ENCODE peak calls at places on chromosome 3, in nine cellular contexts. One of them, this sample, is unnamed.

GRCh38 chr3:62174116-62174515 is 199.2 kb downstream of the FEZF2 start:
- DNase-seq in neuronal stem cell: no peak
- DNase-seq in mesendoderm: no peak
- DNase-seq in colonic mucosa: no peak
- DNase-seq in neural progenitor cell: no peak
- DNase-seq in kidney: no peak
- DNase-seq in mammary epithelial cell: no peak
- DNase-seq in MM.1S: no peak
- DNase-seq in HepG2: no peak
- DNase-seq in this sample: no peak

GRCh38 chr3:184685646-184686045 is 26.2 kb downstream of the MAGEF1 start:
- DNase-seq in neuronal stem cell: peak
- DNase-seq in mesendoderm: peak
- DNase-seq in colonic mucosa: no peak
- DNase-seq in neural progenitor cell: peak
- DNase-seq in kidney: no peak
- DNase-seq in mammary epithelial cell: no peak
- DNase-seq in MM.1S: no peak
- DNase-seq in HepG2: no peak
- DNase-seq in this sample: peak

GRCh38 chr3:126621627-126622345 is 33.1 kb downstream of the TXNRD3 start:
- DNase-seq in neuronal stem cell: no peak
- DNase-seq in mesendoderm: peak
- DNase-seq in colonic mucosa: no peak
- DNase-seq in neural progenitor cell: no peak
- DNase-seq in kidney: no peak
- DNase-seq in mammary epithelial cell: peak
- DNase-seq in MM.1S: no peak
- DNase-seq in HepG2: no peak
- DNase-seq in this sample: no peak

GRCh38 chr3:100033814-100034490 is 80.3 kb downstream of the FILIP1L start:
- DNase-seq in neuronal stem cell: no peak
- DNase-seq in mesendoderm: no peak
- DNase-seq in colonic mucosa: no peak
- DNase-seq in neural progenitor cell: no peak
- DNase-seq in kidney: no peak
- DNase-seq in mammary epithelial cell: no peak
- DNase-seq in MM.1S: no peak
- DNase-seq in HepG2: peak
- DNase-seq in this sample: no peak

GRCh38 chr3:144683065-144683464 is 711.4 kb downstream of the DIPK2A start:
- DNase-seq in neuronal stem cell: no peak
- DNase-seq in mesendoderm: no peak
- DNase-seq in colonic mucosa: no peak
- DNase-seq in neural progenitor cell: no peak
- DNase-seq in kidney: no peak
- DNase-seq in mammary epithelial cell: no peak
- DNase-seq in MM.1S: no peak
- DNase-seq in HepG2: no peak
- DNase-seq in this sample: no peak

GRCh38 chr3:196179380-196180308 is 31.6 kb downstream of the ZDHHC19 start:
- DNase-seq in neuronal stem cell: no peak
- DNase-seq in mesendoderm: peak
- DNase-seq in colonic mucosa: no peak
- DNase-seq in neural progenitor cell: peak
- DNase-seq in kidney: peak
- DNase-seq in mammary epithelial cell: peak
- DNase-seq in MM.1S: no peak
- DNase-seq in HepG2: no peak
- DNase-seq in this sample: peak

GRCh38 chr3:22245817-22246583 is 495.0 kb upstream of the ZNF385D start:
- DNase-seq in neuronal stem cell: no peak
- DNase-seq in mesendoderm: no peak
- DNase-seq in colonic mucosa: no peak
- DNase-seq in neural progenitor cell: no peak
- DNase-seq in kidney: no peak
- DNase-seq in mammary epithelial cell: no peak
- DNase-seq in MM.1S: no peak
- DNase-seq in HepG2: no peak
- DNase-seq in this sample: no peak

GRCh38 chr3:147152476-147152875 is 253.9 kb downstream of the ZIC4 start:
- DNase-seq in neuronal stem cell: no peak
- DNase-seq in mesendoderm: peak
- DNase-seq in colonic mucosa: no peak
- DNase-seq in neural progenitor cell: no peak
- DNase-seq in kidney: no peak
- DNase-seq in mammary epithelial cell: no peak
- DNase-seq in MM.1S: no peak
- DNase-seq in HepG2: no peak
- DNase-seq in this sample: no peak

GRCh38 chr3:136955813-136956212 is 2.0 kb upstream of the IL20RB start:
- DNase-seq in neuronal stem cell: no peak
- DNase-seq in mesendoderm: no peak
- DNase-seq in colonic mucosa: peak
- DNase-seq in neural progenitor cell: no peak
- DNase-seq in kidney: no peak
- DNase-seq in mammary epithelial cell: peak
- DNase-seq in MM.1S: no peak
- DNase-seq in HepG2: peak
- DNase-seq in this sample: no peak

GRCh38 chr3:143352850-143353550 is 233.4 kb downstream of the CHST2 start:
- DNase-seq in neuronal stem cell: no peak
- DNase-seq in mesendoderm: peak
- DNase-seq in colonic mucosa: no peak
- DNase-seq in neural progenitor cell: peak
- DNase-seq in kidney: no peak
- DNase-seq in mammary epithelial cell: no peak
- DNase-seq in MM.1S: no peak
- DNase-seq in HepG2: no peak
- DNase-seq in this sample: peak

GRCh38 chr3:49469037-49469875 is 811 bp upstream of the DAG1 start:
- DNase-seq in neuronal stem cell: no peak
- DNase-seq in mesendoderm: peak
- DNase-seq in colonic mucosa: peak
- DNase-seq in neural progenitor cell: peak
- DNase-seq in kidney: peak
- DNase-seq in mammary epithelial cell: peak
- DNase-seq in MM.1S: no peak
- DNase-seq in HepG2: peak
- DNase-seq in this sample: peak

GRCh38 chr3:129424185-129424841 is 4.1 kb downstream of the EFCAB12 start:
- DNase-seq in neuronal stem cell: no peak
- DNase-seq in mesendoderm: peak
- DNase-seq in colonic mucosa: no peak
- DNase-seq in neural progenitor cell: no peak
- DNase-seq in kidney: no peak
- DNase-seq in mammary epithelial cell: peak
- DNase-seq in MM.1S: no peak
- DNase-seq in HepG2: peak
- DNase-seq in this sample: peak

GRCh38 chr3:197508051-197508451 is 47.7 kb downstream of the BDH1 start:
- DNase-seq in neuronal stem cell: no peak
- DNase-seq in mesendoderm: peak
- DNase-seq in colonic mucosa: no peak
- DNase-seq in neural progenitor cell: no peak
- DNase-seq in kidney: no peak
- DNase-seq in mammary epithelial cell: no peak
- DNase-seq in MM.1S: no peak
- DNase-seq in HepG2: no peak
- DNase-seq in this sample: no peak

GRCh38 chr3:123371859-123372767 is 76.8 kb downstream of the ADCY5 start:
- DNase-seq in neuronal stem cell: no peak
- DNase-seq in mesendoderm: no peak
- DNase-seq in colonic mucosa: no peak
- DNase-seq in neural progenitor cell: no peak
- DNase-seq in kidney: peak
- DNase-seq in mammary epithelial cell: no peak
- DNase-seq in MM.1S: no peak
- DNase-seq in HepG2: no peak
- DNase-seq in this sample: peak

GRCh38 chr3:123375014-123375940 is 73.6 kb downstream of the ADCY5 start:
- DNase-seq in neuronal stem cell: no peak
- DNase-seq in mesendoderm: peak
- DNase-seq in colonic mucosa: no peak
- DNase-seq in neural progenitor cell: peak
- DNase-seq in kidney: peak
- DNase-seq in mammary epithelial cell: no peak
- DNase-seq in MM.1S: no peak
- DNase-seq in HepG2: no peak
- DNase-seq in this sample: peak

GRCh38 chr3:123372789-123373534 is 75.9 kb downstream of the ADCY5 start:
- DNase-seq in neuronal stem cell: no peak
- DNase-seq in mesendoderm: no peak
- DNase-seq in colonic mucosa: no peak
- DNase-seq in neural progenitor cell: no peak
- DNase-seq in kidney: peak
- DNase-seq in mammary epithelial cell: no peak
- DNase-seq in MM.1S: no peak
- DNase-seq in HepG2: no peak
- DNase-seq in this sample: peak

GRCh38 chr3:123374016-123374415 is 74.9 kb downstream of the ADCY5 start:
- DNase-seq in neuronal stem cell: no peak
- DNase-seq in mesendoderm: no peak
- DNase-seq in colonic mucosa: no peak
- DNase-seq in neural progenitor cell: no peak
- DNase-seq in kidney: no peak
- DNase-seq in mammary epithelial cell: no peak
- DNase-seq in MM.1S: no peak
- DNase-seq in HepG2: no peak
- DNase-seq in this sample: peak

DNA sequence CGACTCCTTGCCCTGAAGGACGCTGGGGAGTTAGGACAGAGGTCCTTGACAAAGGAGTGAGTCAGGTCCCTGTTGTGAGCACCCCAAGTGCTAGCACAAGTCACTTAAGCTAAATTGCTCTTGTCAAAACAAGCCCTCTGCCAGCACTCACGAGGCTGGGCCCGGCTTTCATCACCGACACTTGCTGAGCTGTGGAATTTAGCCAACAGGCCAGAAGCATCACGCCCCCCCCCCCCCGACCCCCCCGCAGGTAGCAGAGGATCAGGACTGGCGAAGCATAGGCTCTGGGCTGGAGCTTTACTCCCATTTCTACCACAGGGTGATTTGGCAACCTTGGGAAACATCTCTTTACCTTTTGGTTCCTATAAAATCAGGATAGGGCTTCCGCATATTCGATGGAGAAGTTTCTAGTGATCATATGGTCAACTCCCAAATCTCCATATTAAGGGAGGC is 75.3 kb downstream of the ADCY5 start:
- DNase-seq in neuronal stem cell: no peak
- DNase-seq in mesendoderm: no peak
- DNase-seq in colonic mucosa: no peak
- DNase-seq in neural progenitor cell: no peak
- DNase-seq in kidney: peak
- DNase-seq in mammary epithelial cell: no peak
- DNase-seq in MM.1S: no peak
- DNase-seq in HepG2: no peak
- DNase-seq in this sample: peak
- H3K27ac ChIP-seq in neuronal stem cell: no peak
- H3K27ac ChIP-seq in mesendoderm: no peak
- H3K27ac ChIP-seq in colonic mucosa: no peak
- H3K27ac ChIP-seq in neural progenitor cell: no peak
- H3K27ac ChIP-seq in kidney: no peak
- H3K27ac ChIP-seq in mammary epithelial cell: no peak
- H3K27ac ChIP-seq in MM.1S: no peak
- H3K27ac ChIP-seq in HepG2: no peak
- H3K27ac ChIP-seq in this sample: no peak

GRCh38 chr3:134328846-134329245 is 45.4 kb downstream of the AMOTL2 start:
- DNase-seq in neuronal stem cell: no peak
- DNase-seq in mesendoderm: no peak
- DNase-seq in colonic mucosa: no peak
- DNase-seq in neural progenitor cell: no peak
- DNase-seq in kidney: no peak
- DNase-seq in mammary epithelial cell: no peak
- DNase-seq in MM.1S: no peak
- DNase-seq in HepG2: no peak
- DNase-seq in this sample: peak
- H3K9ac ChIP-seq in neuronal stem cell: no peak
- H3K9ac ChIP-seq in mesendoderm: no peak
- H3K9ac ChIP-seq in colonic mucosa: no peak
- H3K9ac ChIP-seq in neural progenitor cell: no peak
- H3K9ac ChIP-seq in kidney: no peak
- H3K9ac ChIP-seq in mammary epithelial cell: peak
- H3K9ac ChIP-seq in MM.1S: no peak
- H3K9ac ChIP-seq in HepG2: no peak
- H3K9ac ChIP-seq in this sample: no peak

GRCh38 chr3:69166446-69166845 is 44.1 kb upstream of the LMOD3 start:
- DNase-seq in neuronal stem cell: no peak
- DNase-seq in mesendoderm: no peak
- DNase-seq in colonic mucosa: no peak
- DNase-seq in neural progenitor cell: no peak
- DNase-seq in kidney: no peak
- DNase-seq in mammary epithelial cell: no peak
- DNase-seq in MM.1S: no peak
- DNase-seq in HepG2: no peak
- DNase-seq in this sample: no peak

GRCh38 chr3:69174435-69174834 is 52.0 kb upstream of the LMOD3 start:
- DNase-seq in neuronal stem cell: no peak
- DNase-seq in mesendoderm: no peak
- DNase-seq in colonic mucosa: no peak
- DNase-seq in neural progenitor cell: no peak
- DNase-seq in kidney: no peak
- DNase-seq in mammary epithelial cell: no peak
- DNase-seq in MM.1S: no peak
- DNase-seq in HepG2: no peak
- DNase-seq in this sample: no peak

GRCh38 chr3:69174871-69175737 is 52.7 kb upstream of the LMOD3 start:
- DNase-seq in neuronal stem cell: no peak
- DNase-seq in mesendoderm: no peak
- DNase-seq in colonic mucosa: no peak
- DNase-seq in neural progenitor cell: no peak
- DNase-seq in kidney: no peak
- DNase-seq in mammary epithelial cell: no peak
- DNase-seq in MM.1S: no peak
- DNase-seq in HepG2: no peak
- DNase-seq in this sample: no peak

GRCh38 chr3:69172058-69172457 is 49.7 kb upstream of the LMOD3 start:
- DNase-seq in neuronal stem cell: no peak
- DNase-seq in mesendoderm: no peak
- DNase-seq in colonic mucosa: no peak
- DNase-seq in neural progenitor cell: no peak
- DNase-seq in kidney: no peak
- DNase-seq in mammary epithelial cell: no peak
- DNase-seq in MM.1S: no peak
- DNase-seq in HepG2: no peak
- DNase-seq in this sample: no peak
- H3K4me3 ChIP-seq in neuronal stem cell: no peak
- H3K4me3 ChIP-seq in mesendoderm: no peak
- H3K4me3 ChIP-seq in colonic mucosa: no peak
- H3K4me3 ChIP-seq in neural progenitor cell: no peak
- H3K4me3 ChIP-seq in kidney: no peak
- H3K4me3 ChIP-seq in mammary epithelial cell: no peak
- H3K4me3 ChIP-seq in MM.1S: no peak
- H3K4me3 ChIP-seq in HepG2: no peak
- H3K4me3 ChIP-seq in this sample: no peak

DNA sequence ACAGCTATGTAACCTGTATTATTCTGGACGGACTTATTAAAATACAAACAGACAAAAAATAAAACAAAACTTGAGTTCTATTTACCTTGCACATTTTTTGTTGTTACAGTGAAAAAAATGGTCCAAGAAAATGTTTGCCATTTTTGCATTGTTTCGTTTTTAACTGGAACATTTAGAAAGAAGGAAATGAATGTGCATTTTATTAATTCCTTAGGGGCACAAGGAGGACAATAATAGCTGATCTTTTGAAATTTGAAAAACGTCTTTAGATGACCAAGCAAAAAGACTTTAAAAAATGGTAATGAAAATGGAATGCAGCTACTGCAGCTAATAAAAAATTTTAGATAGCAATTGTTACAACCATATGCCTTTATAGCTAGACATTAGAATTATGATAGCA is 17.1 kb downstream of the LMOD3 start:
- DNase-seq in neuronal stem cell: no peak
- DNase-seq in mesendoderm: no peak
- DNase-seq in colonic mucosa: no peak
- DNase-seq in neural progenitor cell: no peak
- DNase-seq in kidney: no peak
- DNase-seq in mammary epithelial cell: no peak
- DNase-seq in MM.1S: peak
- DNase-seq in HepG2: no peak
- DNase-seq in this sample: no peak
- H3K27ac ChIP-seq in neuronal stem cell: no peak
- H3K27ac ChIP-seq in mesendoderm: no peak
- H3K27ac ChIP-seq in colonic mucosa: no peak
- H3K27ac ChIP-seq in neural progenitor cell: no peak
- H3K27ac ChIP-seq in kidney: no peak
- H3K27ac ChIP-seq in mammary epithelial cell: no peak
- H3K27ac ChIP-seq in MM.1S: peak
- H3K27ac ChIP-seq in HepG2: no peak
- H3K27ac ChIP-seq in this sample: no peak